ENCODE peak calls at places on chromosomes 3 and 15, in four cellular contexts. N, P, B and E are unnamed samples.

GRCh38 chr3:123285931-123286307 is 84.2 kb downstream of the SEC22A start:
- DNase-seq in P (no peak), B (no peak), N (no peak), E (no peak)

GRCh38 chr15:56533741-56534416 is 68.9 kb upstream of the MNS1 start:
- DNase-seq in N (no peak), B (no peak), P (no peak), E (no peak)

GRCh38 chr3:15783361-15783969 is 14.3 kb downstream of the ANKRD28 start:
- DNase-seq in P (no peak), N (no peak), B (peak; percentile 91), E (peak; percentile 80)

GRCh38 chr3:132417695-132418520 is 606 bp downstream of the DNAJC13 start:
- DNase-seq in N (peak; percentile 80), P (no peak), B (peak; percentile 66), E (peak; percentile 72)

GRCh38 chr3:42133500-42134298 is 42.5 kb downstream of the TRAK1 start:
- DNase-seq in P (no peak), N (no peak), B (no peak), E (no peak)

GRCh38 chr15:64247906-64248541 is 85.2 kb upstream of the PPIB start:
- DNase-seq in P (peak; percentile 29), N (peak; percentile 59), B (peak; percentile 91), E (peak; percentile 92)

GRCh38 chr3:104909721-104910120 is 457.0 kb upstream of the ALCAM start:
- DNase-seq in B (no peak), N (no peak), P (no peak), E (no peak)

GRCh38 chr3:120569224-120569915 is 26.8 kb upstream of the NDUFB4 start:
- DNase-seq in P (no peak), B (peak; percentile 70), N (no peak), E (no peak)

GRCh38 chr3:134161817-134162396 is 88.8 kb downstream of the RYK start:
- DNase-seq in B (no peak), N (peak; percentile 74), P (no peak), E (no peak)

GRCh38 chr15:25372298-25372697 is 66.5 kb downstream of the UBE3A start:
- DNase-seq in P (no peak), B (peak; percentile 59), N (no peak), E (peak; percentile 71)

GRCh38 chr3:194249323-194250103 is 101.6 kb downstream of the CPN2 start:
- DNase-seq in N (no peak), B (no peak), P (no peak), E (no peak)

GRCh38 chr3:96813134-96813819 is 1.1 kb upstream of the EPHA6 start:
- DNase-seq in N (peak; percentile 96), P (peak; percentile 77), B (peak; percentile 31), E (peak; percentile 89)

GRCh38 chr3:9715127-9715526 is 11.5 kb downstream of the CPNE9 start:
- DNase-seq in N (peak; percentile 88), P (no peak), B (no peak), E (no peak)

GRCh38 chr3:109831403-109831802 is 494.1 kb upstream of the DPPA4 start:
- DNase-seq in P (no peak), N (peak; percentile 74), B (no peak), E (no peak)

GRCh38 chr3:37181766-37182165 is 7.4 kb upstream of the LRRFIP2 start:
- DNase-seq in N (no peak), B (no peak), P (no peak), E (no peak)

GRCh38 chr15:34233614-34234013 is 8.8 kb downstream of the EMC4 start:
- DNase-seq in N (no peak), P (no peak), B (no peak), E (no peak)

GRCh38 chr3:151003024-151003771 is 30.7 kb upstream of the CLRN1 start:
- DNase-seq in B (peak; percentile 51), N (no peak), P (no peak), E (peak; percentile 2)

GRCh38 chr3:177813322-177813721 is 616.0 kb upstream of the TBL1XR1 start:
- DNase-seq in B (peak; percentile 66), P (no peak), N (no peak), E (no peak)

GRCh38 chr3:101865751-101866509 is 16.6 kb downstream of the NFKBIZ start:
- DNase-seq in B (no peak), N (peak; percentile 53), P (no peak), E (peak; percentile 27)

GRCh38 chr3:64560802-64561502 is 126.8 kb downstream of the ADAMTS9 start:
- DNase-seq in N (no peak), P (no peak), B (no peak), E (no peak)

GRCh38 chr3:34078418-34078817 is 280.0 kb downstream of the PDCD6IP start:
- DNase-seq in B (no peak), P (no peak), N (no peak), E (no peak)

GRCh38 chr15:80989518-80990478 is at the start of gene MESD:
- DNase-seq in N (peak; percentile 99), P (peak; percentile 93), B (peak; percentile 79), E (peak; percentile 99)

GRCh38 chr15:80991446-80991845 is 1.8 kb upstream of the MESD start:
- DNase-seq in N (no peak), P (no peak), B (no peak), E (peak; percentile 86)

GRCh38 chr15:80989110-80989517 is 505 bp downstream of the MESD start:
- DNase-seq in N (no peak), P (peak; percentile 37), B (no peak), E (no peak)

GRCh38 chr15:80992436-80992835 is 2.8 kb upstream of the MESD start:
- DNase-seq in N (no peak), B (no peak), P (no peak), E (no peak)

GRCh38 chr15:80990955-80991354 is 1.3 kb upstream of the MESD start:
- DNase-seq in N (no peak), P (no peak), B (no peak), E (no peak)
- H3K9ac ChIP-seq in N (no peak overlapping the region), P (no peak overlapping the region), B (no peak overlapping the region), E (peak overlapping the region; percentile 89)

GRCh38 chr3:129442486-129442885 is 2.5 kb downstream of the IFT122 start:
- DNase-seq in P (no peak), B (no peak), N (no peak), E (no peak)
- H3K4me1 ChIP-seq in P (peaks cover 7% of the 10 kb centered on the region), B (peaks cover 18% of the 10 kb centered on the region), N (peaks cover 35% of the 10 kb centered on the region), E (peaks cover 61% of the 10 kb centered on the region)

GRCh38 chr3:149831321-149831720 is 18.3 kb downstream of the RNF13 start:
- DNase-seq in B (no peak), P (no peak), N (no peak), E (no peak)
- H3K9me3 ChIP-seq in B (peaks cover 9% of the 10 kb centered on the region), P (peaks cover 11% of the 10 kb centered on the region), N (peaks cover 72% of the 10 kb centered on the region), E (peaks cover 10% of the 10 kb centered on the region)

GRCh38 chr15:39704684-39705083 is 78.0 kb downstream of the FSIP1 start:
- DNase-seq in N (no peak), B (peak; percentile 48), P (no peak), E (peak; percentile 83)
- H3K9ac ChIP-seq in N (no peak overlapping the region), B (no peak overlapping the region), P (no peak overlapping the region), E (no peak overlapping the region)

GRCh38 chr3:11603628-11604027 is 40.1 kb downstream of the VGLL4 start:
- DNase-seq in B (peak; percentile 92), N (no peak), P (no peak), E (peak; percentile 83)
- H3K4me1 ChIP-seq in B (peaks cover 64% of the 10 kb centered on the region), N (peaks cover 14% of the 10 kb centered on the region), P (peaks cover 21% of the 10 kb centered on the region), E (peaks cover 77% of the 10 kb centered on the region)

GRCh38 chr3:31204026-31204795 is 309.8 kb upstream of the GADL1 start:
- DNase-seq in N (no peak), B (no peak), P (no peak), E (no peak)

GRCh38 chr3:31213869-31214486 is 318.7 kb upstream of the STT3B start:
- DNase-seq in N (no peak), P (no peak), B (no peak), E (no peak)

GRCh38 chr3:31210068-31210650 is 315.7 kb upstream of the GADL1 start:
- DNase-seq in B (no peak), P (no peak), N (peak; percentile 71), E (no peak)
- H3K9me3 ChIP-seq in B (no peaks in the 10 kb centered on the region), P (no peaks in the 10 kb centered on the region), N (no peaks in the 10 kb centered on the region), E (no peaks in the 10 kb centered on the region)